ENCODE peak calls at places on chromosomes 3 and 15, in six cellular contexts. C is stomach, O is GM12878, X is sigmoid colon, B is GM12891, Y is prostate gland. L is an unnamed sample.

GRCh38 chr3:69013256-69014021 is at the start of gene EOGT:
- DNase-seq in C (peak), O (peak), X (peak), B (peak), Y (peak), L (peak)

GRCh38 chr15:77370580-77370979 is 49.3 kb downstream of the PEAK1 start:
- DNase-seq in C (no peak), O (no peak), X (no peak), B (no peak), Y (no peak), L (no peak)

GRCh38 chr3:36695769-36696137 is 68.6 kb downstream of the DCLK3 start:
- DNase-seq in C (no peak), O (no peak), X (no peak), B (no peak), Y (no peak), L (no peak)

GRCh38 chr3:177051419-177051818 is 145.9 kb downstream of the TBL1XR1 start:
- DNase-seq in C (no peak), O (no peak), X (no peak), B (no peak), Y (no peak), L (no peak)

GRCh38 chr3:23550402-23550801 is 255.4 kb upstream of the UBE2E1 start:
- DNase-seq in C (no peak), O (peak), X (no peak), B (no peak), Y (no peak), L (no peak)

GRCh38 chr15:75371901-75372688 is 3.7 kb upstream of the MAN2C1 start:
- DNase-seq in C (no peak), O (no peak), X (no peak), B (no peak), Y (no peak), L (no peak)

GRCh38 chr15:78192826-78193594 is 41.4 kb downstream of the ACSBG1 start:
- DNase-seq in C (peak), O (no peak), X (no peak), B (no peak), Y (no peak), L (no peak)

GRCh38 chr3:30042274-30042859 is 564.0 kb upstream of the TGFBR2 start:
- DNase-seq in C (peak), O (peak), X (peak), B (peak), Y (peak), L (no peak)

GRCh38 chr3:177358968-177359600 is 161.8 kb upstream of the TBL1XR1 start:
- DNase-seq in C (peak), O (no peak), X (peak), B (peak), Y (no peak), L (peak)

GRCh38 chr3:31054032-31054431 is 159.6 kb upstream of the GADL1 start:
- DNase-seq in C (no peak), O (no peak), X (no peak), B (no peak), Y (no peak), L (no peak)

GRCh38 chr3:177341766-177342165 is 144.5 kb upstream of the TBL1XR1 start:
- DNase-seq in C (no peak), O (no peak), X (no peak), B (no peak), Y (no peak), L (no peak)

GRCh38 chr3:124768812-124769211 is 38.6 kb downstream of the UMPS start:
- DNase-seq in C (no peak), O (no peak), X (no peak), B (peak), Y (no peak), L (no peak)

GRCh38 chr3:49351521-49352011 is 6.6 kb downstream of the GPX1 start:
- DNase-seq in C (no peak), O (no peak), X (no peak), B (no peak), Y (no peak), L (no peak)

GRCh38 chr3:112097378-112097777 is 11.2 kb downstream of the C3orf52 start:
- DNase-seq in C (peak), O (no peak), X (no peak), B (no peak), Y (peak), L (peak)

GRCh38 chr15:70596354-70597055 is 166.9 kb downstream of the UACA start:
- DNase-seq in C (no peak), O (no peak), X (no peak), B (no peak), Y (no peak), L (no peak)

GRCh38 chr3:133855772-133856171 is 39.9 kb downstream of the RAB6B start:
- DNase-seq in C (no peak), O (no peak), X (no peak), B (no peak), Y (no peak), L (no peak)

GRCh38 chr3:134353171-134353825 is 20.9 kb downstream of the AMOTL2 start:
- DNase-seq in C (no peak), O (no peak), X (peak), B (no peak), Y (no peak), L (no peak)

GRCh38 chr3:41716391-41716910 is 245.5 kb downstream of the ULK4 start:
- DNase-seq in C (no peak), O (no peak), X (no peak), B (no peak), Y (no peak), L (no peak)

GRCh38 chr15:90020041-90020735 is 19.1 kb downstream of the ZNF710 start:
- DNase-seq in C (no peak), O (no peak), X (peak), B (no peak), Y (no peak), L (no peak)

GRCh38 chr3:127490271-127491023 is 100.1 kb downstream of the TPRA1 start:
- DNase-seq in C (no peak), O (no peak), X (peak), B (no peak), Y (peak), L (no peak)

GRCh38 chr3:127489357-127489756 is 101.2 kb downstream of the TPRA1 start:
- DNase-seq in C (no peak), O (no peak), X (no peak), B (no peak), Y (no peak), L (no peak)

GRCh38 chr3:127487196-127487595 is 103.3 kb downstream of the TPRA1 start:
- DNase-seq in C (no peak), O (no peak), X (peak), B (no peak), Y (no peak), L (no peak)

GRCh38 chr3:127488141-127488672 is 102.3 kb downstream of the TPRA1 start:
- DNase-seq in C (no peak), O (no peak), X (no peak), B (no peak), Y (no peak), L (no peak)

GRCh38 chr3:127488740-127489139 is 101.8 kb downstream of the TPRA1 start:
- DNase-seq in C (no peak), O (no peak), X (peak), B (no peak), Y (no peak), L (no peak)
- TF ChIP-seq POLR2A in C (no peak), O (no peak), X (no peak), B (no peak), Y (no peak), L (no peak)

DNA sequence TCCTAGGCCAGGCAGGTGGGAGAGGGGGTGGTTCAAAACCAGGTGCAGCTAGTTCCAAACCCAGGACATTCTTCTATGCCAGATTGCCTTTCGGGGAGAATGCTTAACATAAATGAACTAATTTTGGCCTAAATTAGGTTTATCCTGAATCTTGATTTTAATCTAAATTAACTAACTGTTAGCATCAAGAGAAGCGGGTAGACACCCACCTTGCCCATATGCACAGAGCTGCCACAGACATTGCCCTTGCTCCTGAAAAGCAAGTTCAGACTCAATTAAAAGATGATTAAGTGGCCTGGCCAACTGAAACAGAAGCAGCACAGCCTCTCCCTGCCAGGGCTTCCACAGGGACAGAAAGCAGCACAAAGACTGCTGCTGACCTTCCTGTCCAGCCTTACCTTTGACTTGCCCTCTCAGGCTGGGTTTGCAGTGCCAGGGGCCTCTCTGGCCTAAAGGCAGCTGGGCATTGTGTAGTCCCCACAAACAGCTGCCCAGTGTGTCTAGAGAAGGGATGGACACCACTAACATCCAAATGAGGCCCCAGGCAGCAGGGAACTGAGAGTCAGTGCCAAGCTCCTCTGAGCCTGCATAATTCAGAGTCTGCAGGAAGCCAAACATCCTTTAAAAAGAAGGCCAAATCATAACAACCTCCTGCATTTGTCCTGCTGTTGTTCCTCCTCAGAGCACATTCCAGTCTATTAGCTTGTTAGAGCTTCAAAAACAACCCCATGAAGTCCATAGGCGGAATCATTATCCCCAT is 15.4 kb upstream of the OXTR start:
- DNase-seq in C (no peak), O (no peak), X (no peak), B (no peak), Y (no peak), L (no peak)
- TF ChIP-seq POLR2AphosphoS5 in C (no peak), O (no peak), X (no peak), B (no peak), Y (no peak), L (no peak)

DNA sequence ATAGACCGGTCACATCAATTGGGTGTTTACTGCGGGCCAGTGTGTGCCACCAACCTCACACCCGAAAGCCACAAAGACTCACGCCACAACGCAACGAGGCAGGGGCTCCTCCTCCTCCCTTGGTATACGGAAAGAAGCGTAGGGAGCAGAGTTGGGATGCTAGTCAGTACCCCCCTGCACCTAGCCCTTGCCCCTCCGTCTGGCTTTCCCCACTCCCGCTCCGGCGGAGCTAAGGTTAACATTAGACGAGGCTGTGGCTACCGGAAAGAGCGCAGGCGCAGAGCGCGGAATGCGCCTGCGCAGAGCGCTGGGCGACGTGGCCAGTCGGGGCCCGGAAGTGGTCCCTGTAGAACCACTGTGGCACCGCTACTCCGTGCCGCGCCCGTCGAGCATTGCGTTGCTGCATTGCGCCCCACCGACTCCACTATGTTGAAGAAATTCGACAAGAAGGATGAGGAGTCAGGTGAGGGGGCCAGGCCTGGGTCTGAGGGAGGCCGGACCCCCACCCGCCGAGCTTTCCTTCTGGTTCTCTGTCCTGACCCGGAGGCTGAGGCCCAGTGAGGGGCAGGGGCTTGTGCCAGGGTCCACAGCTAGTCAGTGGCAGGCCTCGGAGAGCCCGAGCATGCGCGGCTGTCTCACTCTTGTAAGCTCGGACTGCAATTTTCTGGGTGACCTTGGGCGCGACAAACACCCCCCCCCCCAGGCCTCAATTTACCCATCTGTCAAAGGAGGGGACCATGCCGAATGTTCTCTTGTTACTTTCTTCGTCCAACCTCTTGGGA is at the start of gene COPG1:
- DNase-seq in C (peak), O (peak), X (peak), B (peak), Y (peak), L (peak)
- TF ChIP-seq POLR2A in C (no peak), O (peak), X (peak), B (peak), Y (peak), L (peak)

GRCh38 chr3:123668906-123669305 is 84.1 kb upstream of the HACD2 start:
- DNase-seq in C (no peak), O (no peak), X (no peak), B (no peak), Y (no peak), L (no peak)

GRCh38 chr3:123663977-123664376 is 79.1 kb upstream of the HACD2 start:
- DNase-seq in C (no peak), O (no peak), X (peak), B (no peak), Y (no peak), L (no peak)

GRCh38 chr3:123664771-123665170 is 79.9 kb upstream of the HACD2 start:
- DNase-seq in C (no peak), O (no peak), X (no peak), B (no peak), Y (no peak), L (no peak)

GRCh38 chr3:123670743-123671142 is 85.9 kb upstream of the HACD2 start:
- DNase-seq in C (no peak), O (no peak), X (no peak), B (no peak), Y (no peak), L (no peak)

DNA sequence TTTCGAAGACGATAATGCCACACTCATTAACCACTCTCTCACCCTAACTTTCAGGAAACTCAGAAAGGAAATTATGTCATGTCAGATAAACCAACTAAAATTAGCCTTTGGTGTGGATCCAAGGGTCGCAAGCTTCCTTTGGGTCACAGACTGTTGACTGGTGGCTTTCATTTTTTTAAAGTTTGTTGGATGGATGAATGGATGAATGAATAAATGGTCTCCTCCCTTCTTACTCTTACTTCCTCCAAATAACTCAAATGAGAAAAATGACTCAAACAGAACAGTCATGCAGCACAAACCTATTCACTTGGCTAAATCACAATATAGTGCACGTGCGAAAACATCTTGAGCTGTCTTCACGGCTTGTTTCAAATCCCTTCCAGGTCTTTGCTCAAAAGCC is 82.9 kb upstream of the HACD2 start:
- DNase-seq in C (no peak), O (no peak), X (no peak), B (no peak), Y (no peak), L (no peak)
- TF ChIP-seq POLR2AphosphoS5 in C (no peak), O (no peak), X (no peak), B (no peak), Y (no peak), L (no peak)